ENCODE peak calls at places on chromosome 21, in five cellular contexts. One of them, this sample, is unnamed.

GRCh38 chr21:43345746-43346409 is 81.1 kb downstream of the SIK1 start:
- DNase-seq in neural crest cell: no peak
- DNase-seq in PC-9: no peak
- DNase-seq in colonic mucosa: no peak
- DNase-seq in tibial nerve: no peak
- DNase-seq in this sample: no peak

GRCh38 chr21:44728716-44729115 is 17.3 kb upstream of the TSPEAR start:
- DNase-seq in neural crest cell: no peak
- DNase-seq in PC-9: no peak
- DNase-seq in colonic mucosa: no peak
- DNase-seq in tibial nerve: no peak
- DNase-seq in this sample: no peak

GRCh38 chr21:39097335-39097861 is 85.9 kb downstream of the PSMG1 start:
- DNase-seq in neural crest cell: no peak
- DNase-seq in PC-9: no peak
- DNase-seq in colonic mucosa: no peak
- DNase-seq in tibial nerve: no peak
- DNase-seq in this sample: no peak

GRCh38 chr21:46100426-46100825 is 2.5 kb downstream of the COL6A2 start:
- DNase-seq in neural crest cell: no peak
- DNase-seq in PC-9: no peak
- DNase-seq in colonic mucosa: peak
- DNase-seq in tibial nerve: peak
- DNase-seq in this sample: no peak

GRCh38 chr21:26961704-26962103 is 5.2 kb downstream of the ADAMTS5 start:
- DNase-seq in neural crest cell: no peak
- DNase-seq in PC-9: no peak
- DNase-seq in colonic mucosa: peak
- DNase-seq in tibial nerve: no peak
- DNase-seq in this sample: no peak

GRCh38 chr21:33199516-33200217 is 30.1 kb upstream of the IFNAR2 start:
- DNase-seq in neural crest cell: peak
- DNase-seq in PC-9: peak
- DNase-seq in colonic mucosa: peak
- DNase-seq in tibial nerve: peak
- DNase-seq in this sample: peak

GRCh38 chr21:16309250-16309971 is 579.6 kb downstream of the USP25 start:
- DNase-seq in neural crest cell: peak
- DNase-seq in PC-9: no peak
- DNase-seq in colonic mucosa: no peak
- DNase-seq in tibial nerve: no peak
- DNase-seq in this sample: no peak

GRCh38 chr21:42513151-42513984 is at the start of gene SLC37A1:
- DNase-seq in neural crest cell: peak
- DNase-seq in PC-9: no peak
- DNase-seq in colonic mucosa: peak
- DNase-seq in tibial nerve: no peak
- DNase-seq in this sample: peak

GRCh38 chr21:32366191-32366590 is 26.6 kb downstream of the URB1 start:
- DNase-seq in neural crest cell: no peak
- DNase-seq in PC-9: no peak
- DNase-seq in colonic mucosa: no peak
- DNase-seq in tibial nerve: no peak
- DNase-seq in this sample: no peak

GRCh38 chr21:34574984-34575529 is 39.9 kb downstream of the RCAN1 start:
- DNase-seq in neural crest cell: no peak
- DNase-seq in PC-9: no peak
- DNase-seq in colonic mucosa: no peak
- DNase-seq in tibial nerve: no peak
- DNase-seq in this sample: no peak

GRCh38 chr21:18545908-18546307 is 142.3 kb upstream of the TMPRSS15 start:
- DNase-seq in neural crest cell: no peak
- DNase-seq in PC-9: no peak
- DNase-seq in colonic mucosa: no peak
- DNase-seq in tibial nerve: no peak
- DNase-seq in this sample: no peak

GRCh38 chr21:45306453-45306831 is 18.7 kb upstream of the POFUT2 start:
- DNase-seq in neural crest cell: no peak
- DNase-seq in PC-9: no peak
- DNase-seq in colonic mucosa: no peak
- DNase-seq in tibial nerve: no peak
- DNase-seq in this sample: peak

GRCh38 chr21:43332872-43333300 is 94.0 kb downstream of the SIK1 start:
- DNase-seq in neural crest cell: no peak
- DNase-seq in PC-9: no peak
- DNase-seq in colonic mucosa: no peak
- DNase-seq in tibial nerve: no peak
- DNase-seq in this sample: no peak

GRCh38 chr21:46191257-46191685 is 7.0 kb upstream of the SPATC1L start:
- DNase-seq in neural crest cell: no peak
- DNase-seq in PC-9: peak
- DNase-seq in colonic mucosa: peak
- DNase-seq in tibial nerve: peak
- DNase-seq in this sample: no peak

GRCh38 chr21:29436143-29436542 is 137.4 kb downstream of the BACH1 start:
- DNase-seq in neural crest cell: no peak
- DNase-seq in PC-9: no peak
- DNase-seq in colonic mucosa: no peak
- DNase-seq in tibial nerve: no peak
- DNase-seq in this sample: no peak

GRCh38 chr21:32768530-32768929 is 3.0 kb downstream of the PAXBP1 start:
- DNase-seq in neural crest cell: no peak
- DNase-seq in PC-9: no peak
- DNase-seq in colonic mucosa: no peak
- DNase-seq in tibial nerve: no peak
- DNase-seq in this sample: no peak

GRCh38 chr21:29342394-29342957 is 43.8 kb downstream of the BACH1 start:
- DNase-seq in neural crest cell: no peak
- DNase-seq in PC-9: peak
- DNase-seq in colonic mucosa: no peak
- DNase-seq in tibial nerve: peak
- DNase-seq in this sample: no peak

GRCh38 chr21:29315155-29315749 is 16.5 kb downstream of the BACH1 start:
- DNase-seq in neural crest cell: no peak
- DNase-seq in PC-9: no peak
- DNase-seq in colonic mucosa: no peak
- DNase-seq in tibial nerve: no peak
- DNase-seq in this sample: no peak

GRCh38 chr21:46172863-46173528 is 11.3 kb downstream of the SPATC1L start:
- DNase-seq in neural crest cell: no peak
- DNase-seq in PC-9: no peak
- DNase-seq in colonic mucosa: peak
- DNase-seq in tibial nerve: no peak
- DNase-seq in this sample: no peak

GRCh38 chr21:16420086-16420724 is 690.4 kb downstream of the USP25 start:
- DNase-seq in neural crest cell: no peak
- DNase-seq in PC-9: peak
- DNase-seq in colonic mucosa: no peak
- DNase-seq in tibial nerve: peak
- DNase-seq in this sample: no peak

GRCh38 chr21:43734131-43734634 is 15.3 kb downstream of the PDXK start:
- DNase-seq in neural crest cell: no peak
- DNase-seq in PC-9: no peak
- DNase-seq in colonic mucosa: peak
- DNase-seq in tibial nerve: no peak
- DNase-seq in this sample: no peak

GRCh38 chr21:33266050-33266783 is at the start of gene IL10RB:
- DNase-seq in neural crest cell: peak
- DNase-seq in PC-9: no peak
- DNase-seq in colonic mucosa: peak
- DNase-seq in tibial nerve: peak
- DNase-seq in this sample: peak

GRCh38 chr21:41952568-41953248 is 1.1 kb downstream of the C2CD2 start:
- DNase-seq in neural crest cell: no peak
- DNase-seq in PC-9: no peak
- DNase-seq in colonic mucosa: peak
- DNase-seq in tibial nerve: no peak
- DNase-seq in this sample: peak

GRCh38 chr21:15061747-15062146 is 3.1 kb downstream of the NRIP1 start:
- DNase-seq in neural crest cell: no peak
- DNase-seq in PC-9: no peak
- DNase-seq in colonic mucosa: no peak
- DNase-seq in tibial nerve: no peak
- DNase-seq in this sample: no peak

GRCh38 chr21:15063821-15064575 is 802 bp downstream of the NRIP1 start:
- DNase-seq in neural crest cell: peak
- DNase-seq in PC-9: no peak
- DNase-seq in colonic mucosa: peak
- DNase-seq in tibial nerve: peak
- DNase-seq in this sample: peak

GRCh38 chr21:15061284-15061683 is 3.5 kb downstream of the NRIP1 start:
- DNase-seq in neural crest cell: no peak
- DNase-seq in PC-9: no peak
- DNase-seq in colonic mucosa: no peak
- DNase-seq in tibial nerve: no peak
- DNase-seq in this sample: no peak

GRCh38 chr21:15063081-15063820 is 1.5 kb downstream of the NRIP1 start:
- DNase-seq in neural crest cell: no peak
- DNase-seq in PC-9: no peak
- DNase-seq in colonic mucosa: peak
- DNase-seq in tibial nerve: no peak
- DNase-seq in this sample: no peak

GRCh38 chr21:15062566-15062965 is 2.2 kb downstream of the NRIP1 start:
- DNase-seq in neural crest cell: no peak
- DNase-seq in PC-9: no peak
- DNase-seq in colonic mucosa: no peak
- DNase-seq in tibial nerve: no peak
- DNase-seq in this sample: no peak
- TF ChIP-seq CTCF in neural crest cell: peak
- TF ChIP-seq CTCF in PC-9: peak
- TF ChIP-seq CTCF in colonic mucosa: peak
- TF ChIP-seq CTCF in tibial nerve: peak
- TF ChIP-seq CTCF in this sample: no peak

DNA sequence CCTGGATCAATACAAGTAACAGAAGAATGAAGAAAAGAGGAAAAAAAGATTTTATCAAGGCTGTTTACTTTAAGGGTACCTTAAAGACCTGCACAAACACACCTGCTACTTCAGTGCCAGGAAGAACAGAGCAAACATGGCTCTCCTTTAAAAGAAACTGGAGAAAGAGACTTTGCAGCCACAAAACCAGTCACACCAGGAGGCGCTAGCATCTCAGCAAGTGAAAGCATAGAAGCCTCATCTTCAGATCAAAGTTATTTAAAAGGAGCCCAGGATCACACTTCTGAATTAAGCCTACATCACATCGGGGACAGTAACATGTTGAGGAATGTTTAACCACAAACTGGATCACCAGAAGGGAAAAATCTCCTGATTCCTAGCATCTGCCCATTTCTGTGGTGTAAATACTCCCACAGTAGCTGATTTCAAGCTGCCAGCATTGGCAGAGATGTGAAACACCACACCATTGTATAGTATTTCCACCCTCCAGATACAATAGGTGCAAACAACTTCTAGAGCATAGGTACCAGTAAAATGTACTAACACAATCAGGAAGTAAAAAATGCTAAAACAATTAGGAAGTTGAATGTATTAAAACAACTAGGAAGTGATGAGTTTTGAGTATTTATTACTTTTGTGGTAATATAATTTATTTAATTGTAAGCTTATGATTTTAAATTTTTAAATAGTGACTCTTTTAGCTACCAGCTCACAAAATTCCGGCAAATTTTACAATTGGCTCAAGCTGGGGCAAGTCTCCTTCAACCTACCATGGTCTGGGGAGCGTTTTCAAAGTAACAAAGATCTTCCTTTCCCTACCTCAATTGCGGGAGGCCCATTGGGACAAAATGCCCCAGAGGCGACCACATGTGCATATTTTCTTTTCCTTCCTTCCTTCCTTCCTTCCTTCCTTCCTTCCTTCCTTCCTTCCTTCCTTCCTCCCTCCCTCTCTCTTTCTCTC is 105.3 kb upstream of the CLDN14 start:
- DNase-seq in neural crest cell: no peak
- DNase-seq in PC-9: no peak
- DNase-seq in colonic mucosa: no peak
- DNase-seq in tibial nerve: no peak
- DNase-seq in this sample: no peak
- TF ChIP-seq CTCF in neural crest cell: no peak
- TF ChIP-seq CTCF in PC-9: no peak
- TF ChIP-seq CTCF in colonic mucosa: no peak
- TF ChIP-seq CTCF in tibial nerve: no peak
- TF ChIP-seq CTCF in this sample: no peak

DNA sequence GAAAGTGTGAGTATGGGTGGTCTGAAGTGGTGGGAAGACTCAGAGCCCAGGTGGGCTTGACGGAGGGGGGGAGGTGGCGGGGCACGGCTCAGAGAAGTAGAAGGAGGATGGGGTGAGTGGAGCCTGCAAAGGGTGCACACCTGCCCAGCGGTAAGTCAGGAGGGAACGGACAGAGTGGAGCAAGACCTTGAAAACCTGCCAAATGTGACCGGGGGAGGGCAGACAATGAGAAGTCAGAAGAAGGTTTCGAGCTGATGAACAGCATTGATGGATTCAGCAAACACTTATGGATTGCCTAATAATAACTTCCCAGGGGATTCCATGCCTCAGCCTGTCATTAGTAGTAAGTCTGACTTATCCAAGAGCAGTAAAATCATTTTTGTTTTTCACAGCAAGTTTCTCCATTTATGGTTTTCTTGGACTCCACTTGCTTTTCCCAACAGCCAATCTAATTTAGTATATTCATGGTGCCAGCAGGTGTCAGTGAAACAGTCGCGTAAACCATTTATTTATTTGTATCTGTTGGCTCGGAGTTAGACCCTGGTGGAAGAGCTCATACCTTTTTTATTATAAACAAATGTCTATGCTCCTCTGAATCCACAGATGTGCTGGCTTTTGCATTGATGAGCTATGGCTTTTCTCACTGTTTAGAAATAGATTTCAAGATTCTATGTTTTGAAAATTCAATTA is 279.1 kb downstream of the PCP4 start:
- DNase-seq in neural crest cell: no peak
- DNase-seq in PC-9: no peak
- DNase-seq in colonic mucosa: no peak
- DNase-seq in tibial nerve: no peak
- DNase-seq in this sample: no peak
- TF ChIP-seq CTCF in neural crest cell: no peak
- TF ChIP-seq CTCF in PC-9: no peak
- TF ChIP-seq CTCF in colonic mucosa: no peak
- TF ChIP-seq CTCF in tibial nerve: no peak
- TF ChIP-seq CTCF in this sample: no peak

GRCh38 chr21:20874202-20874601 is 124.0 kb upstream of the NCAM2 start:
- DNase-seq in neural crest cell: no peak
- DNase-seq in PC-9: no peak
- DNase-seq in colonic mucosa: no peak
- DNase-seq in tibial nerve: no peak
- DNase-seq in this sample: no peak

GRCh38 chr21:20877976-20878375 is 120.2 kb upstream of the NCAM2 start:
- DNase-seq in neural crest cell: no peak
- DNase-seq in PC-9: no peak
- DNase-seq in colonic mucosa: no peak
- DNase-seq in tibial nerve: no peak
- DNase-seq in this sample: no peak

DNA sequence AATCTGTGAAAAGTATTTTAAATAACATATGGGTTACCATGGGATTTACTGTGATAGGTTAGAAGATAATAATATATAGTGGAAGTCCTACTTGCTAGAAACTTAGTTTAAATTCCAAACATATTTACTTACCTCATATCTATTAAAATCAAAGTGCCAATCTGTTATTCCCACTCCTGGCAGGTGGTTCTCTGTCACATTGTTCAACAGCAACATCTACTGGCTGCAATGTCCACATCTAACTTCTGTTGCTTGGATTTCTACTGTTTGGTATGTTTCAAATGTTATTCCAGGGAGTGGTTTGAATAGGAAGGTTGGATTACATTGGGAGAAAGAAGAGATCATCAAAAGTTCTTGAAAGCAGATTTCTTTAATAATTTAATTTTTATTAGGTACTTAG is 122.5 kb upstream of the NCAM2 start:
- DNase-seq in neural crest cell: no peak
- DNase-seq in PC-9: no peak
- DNase-seq in colonic mucosa: no peak
- DNase-seq in tibial nerve: no peak
- DNase-seq in this sample: no peak
- TF ChIP-seq CTCF in neural crest cell: no peak
- TF ChIP-seq CTCF in PC-9: no peak
- TF ChIP-seq CTCF in colonic mucosa: no peak
- TF ChIP-seq CTCF in tibial nerve: no peak
- TF ChIP-seq CTCF in this sample: no peak

This sample was measured in nephron progenitor cell.